ENCODE peak calls at places on chromosomes 6 and 20, in nine cellular contexts. K, P, T, O, W, G, X, Y and S are unnamed samples.

GRCh38 chr20:53678990-53679596 is 85.5 kb upstream of the ZNF217 start:
- DNase-seq in Y (no peak), G (peak; percentile 72), P (no peak), O (no peak), K (no peak), X (no peak), T (no peak), W (no peak), S (no peak)

GRCh38 chr6:17432356-17432755 is 39.0 kb downstream of the CAP2 start:
- DNase-seq in T (no peak), K (no peak), G (peak; percentile 64), W (no peak), X (no peak), O (no peak), Y (no peak), P (no peak), S (no peak)

GRCh38 chr20:47770931-47771330 is 14.3 kb downstream of the SULF2 start:
- DNase-seq in T (no peak), P (no peak), G (no peak), Y (no peak), W (no peak), K (no peak), O (no peak), X (no peak), S (no peak)

GRCh38 chr6:3750324-3751018 is 1.0 kb downstream of the PXDC1 start:
- DNase-seq in Y (peak; percentile 57), P (peak; percentile 69), O (no peak), T (peak; percentile 89), K (peak; percentile 69), W (peak; percentile 97), G (peak; percentile 74), X (peak; percentile 91), S (no peak)

GRCh38 chr6:7255918-7256317 is 57.1 kb downstream of the SSR1 start:
- DNase-seq in O (no peak), P (no peak), T (no peak), K (no peak), Y (no peak), X (no peak), G (no peak), W (no peak), S (no peak)

GRCh38 chr6:131952886-131953509 is 1.8 kb upstream of the CCN2 start:
- DNase-seq in X (no peak), P (no peak), W (no peak), Y (no peak), G (no peak), O (no peak), K (peak; percentile 87), T (no peak), S (no peak)

GRCh38 chr6:3612341-3613041 is 139.0 kb downstream of the PXDC1 start:
- DNase-seq in P (peak; percentile 92), G (peak; percentile 62), W (no peak), X (peak; percentile 50), T (no peak), Y (no peak), O (no peak), K (no peak), S (peak; percentile 31)

GRCh38 chr6:167547751-167548150 is 222.9 kb downstream of the TTLL2 start:
- DNase-seq in T (no peak), O (peak; percentile 2), P (no peak), G (peak; percentile 4), X (no peak), K (no peak), Y (no peak), W (no peak), S (no peak)

DNA sequence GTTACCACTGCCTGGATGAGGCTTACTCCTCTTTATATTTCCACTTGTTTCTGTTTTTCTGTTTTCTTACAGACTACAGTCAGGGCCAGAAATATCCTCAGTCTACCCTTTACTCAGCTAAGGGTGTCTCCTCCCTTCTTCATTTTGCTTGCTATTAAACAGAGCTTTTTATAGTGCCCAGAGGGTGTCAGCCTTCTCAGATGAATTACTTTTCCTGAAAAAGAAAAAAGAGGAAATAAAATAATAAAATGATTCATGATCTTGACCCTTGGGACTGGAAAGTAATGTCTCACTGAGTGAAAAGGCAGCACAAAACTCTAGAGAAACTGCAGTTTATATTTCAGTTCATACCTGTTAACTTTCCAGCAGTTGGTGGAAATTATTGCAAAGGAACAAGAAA is 170.7 kb downstream of the IBTK start:
- DNase-seq in X (no peak), K (no peak), T (no peak), G (no peak), O (no peak), P (no peak), W (no peak), Y (no peak), S (no peak)
- TF ChIP-seq CTCF in X (no peak), K (no peak), T (no peak), G (no peak), O (no peak), P (no peak), W (peak; percentile 5), Y (no peak), S (no peak)

GRCh38 chr6:14571001-14571400 is 453.4 kb downstream of the CD83 start:
- DNase-seq in P (no peak), X (no peak), T (no peak), G (no peak), Y (no peak), O (no peak), K (no peak), W (no peak), S (no peak)
- TF ChIP-seq CTCF in P (no peak), X (no peak), T (no peak), G (no peak), Y (no peak), O (no peak), K (no peak), W (no peak), S (no peak)

DNA sequence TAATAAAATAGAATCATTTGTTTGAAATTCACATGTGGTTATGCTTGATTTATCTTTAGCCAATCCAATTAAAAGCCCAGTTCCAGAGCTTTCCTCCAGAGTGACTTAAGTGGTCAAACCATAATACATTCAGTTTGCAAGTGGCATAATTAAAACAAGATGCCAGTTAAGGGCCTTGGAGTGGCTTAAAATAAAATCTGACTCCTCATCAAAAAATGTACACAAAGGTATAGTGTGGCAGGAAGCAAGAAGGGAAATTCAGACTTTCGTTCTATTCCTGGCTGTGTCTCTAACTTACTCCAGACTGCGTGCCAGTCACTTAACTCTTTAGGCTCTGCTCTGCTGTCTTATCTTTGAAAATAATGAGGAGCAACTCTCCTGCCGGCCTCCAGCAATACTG is 251.3 kb upstream of the PRND start:
- DNase-seq in T (no peak), K (no peak), G (peak; percentile 69), O (no peak), W (no peak), P (no peak), X (no peak), Y (no peak), S (no peak)
- TF ChIP-seq CTCF in T (no peak), K (no peak), G (no peak), O (no peak), W (no peak), P (no peak), X (no peak), Y (no peak), S (no peak)

GRCh38 chr6:145656128-145656527 is 79.2 kb downstream of the EPM2A start:
- DNase-seq in T (no peak), K (no peak), Y (no peak), G (no peak), O (no peak), P (no peak), X (no peak), W (no peak), S (no peak)
- TF ChIP-seq CTCF in T (no peak), K (no peak), Y (no peak), G (no peak), O (no peak), P (no peak), X (no peak), W (no peak), S (no peak)

GRCh38 chr6:64831680-64832079 is 875.3 kb downstream of the EYS start:
- DNase-seq in W (no peak), P (peak; percentile 4), K (no peak), T (no peak), Y (no peak), O (no peak), X (no peak), G (no peak), S (no peak)
- TF ChIP-seq CTCF in W (no peak), P (no peak), K (no peak), T (no peak), Y (no peak), O (no peak), X (no peak), G (no peak), S (no peak)